ENCODE peak calls at places on chromosomes 11 and 22, in eight cellular contexts. R is substantia nigra, O is PC-3, P is T-helper 2 cell, V is NCI-H1417, L is AG08395, N is lower lobe of right lung, Z is GM04504. M is an unnamed sample.
A peak's percentile ranks its signal among the peaks of the same experiment; 100 is the strongest.

GRCh38 chr11:90774727-90775572 is 552.1 kb upstream of the CHORDC1 start:
- DNase-seq in V (no peak), P (no peak), N (no peak), L (no peak), O (no peak), Z (no peak), R (no peak), M (peak; percentile 40)

GRCh38 chr11:65539401-65540289 is 14.8 kb downstream of the SCYL1 start:
- DNase-seq in Z (no peak), L (no peak), P (no peak), N (no peak), O (peak; percentile 81), R (peak; percentile 73), V (peak; percentile 54), M (no peak)

GRCh38 chr11:100687032-100687629 is at the start of gene ARHGAP42:
- DNase-seq in P (no peak), N (peak; percentile 63), Z (no peak), L (peak; percentile 54), R (peak; percentile 52), V (no peak), O (peak; percentile 72), M (peak; percentile 90)

GRCh38 chr11:3226846-3227567 is 5.2 kb downstream of the MRGPRE start:
- DNase-seq in L (no peak), O (no peak), R (no peak), N (no peak), P (no peak), V (no peak), Z (no peak), M (no peak)

GRCh38 chr22:40010752-40011145 is 16.0 kb downstream of the FAM83F start:
- DNase-seq in L (no peak), O (no peak), N (no peak), R (no peak), Z (no peak), P (no peak), V (no peak), M (no peak)

GRCh38 chr11:96199563-96200025 is 143.4 kb downstream of the MAML2 start:
- DNase-seq in N (no peak), O (peak; percentile 95), V (no peak), P (no peak), L (no peak), Z (no peak), R (no peak), M (no peak)

GRCh38 chr11:46421257-46421880 is 29.8 kb upstream of the CHRM4 start:
- DNase-seq in Z (no peak), R (no peak), L (no peak), V (no peak), N (no peak), P (no peak), O (no peak), M (no peak)

GRCh38 chr11:4619514-4619913 is 11.5 kb upstream of the TRIM68 start:
- DNase-seq in Z (no peak), L (no peak), N (no peak), O (no peak), R (no peak), P (no peak), V (no peak), M (no peak)

GRCh38 chr11:73359341-73359740 is 16.9 kb upstream of the RELT start:
- DNase-seq in R (no peak), P (no peak), N (no peak), V (no peak), O (no peak), Z (no peak), L (peak; percentile 64), M (peak; percentile 88)

GRCh38 chr11:120785576-120785975 is 238.3 kb upstream of the TBCEL start:
- DNase-seq in L (no peak), O (no peak), R (no peak), N (no peak), Z (no peak), P (no peak), V (no peak), M (no peak)

GRCh38 chr11:8055111-8055835 is 25.7 kb upstream of the TUB start:
- DNase-seq in P (no peak), Z (no peak), L (no peak), O (no peak), N (no peak), R (no peak), V (no peak), M (no peak)

M was measured in posterior vena cava.